ENCODE peak calls at places on chromosomes 6 and 20, in seven cellular contexts. A, P, D, S, R, Z and I are unnamed samples.

GRCh38 chr6:149363154-149363553 is 36.9 kb upstream of the SUMO4 start:
- DNase-seq in A (no peak), R (no peak), S (no peak), D (no peak), Z (no peak), P (no peak), I (no peak)

GRCh38 chr6:168526841-168527281 is 85.9 kb downstream of the SMOC2 start:
- DNase-seq in R (no peak), Z (no peak), D (peak; percentile 78), P (peak; percentile 74), A (no peak), S (peak; percentile 29), I (peak; percentile 78)

GRCh38 chr6:36769676-36770499 is 69.4 kb downstream of the CPNE5 start:
- DNase-seq in P (peak; percentile 34), R (no peak), D (no peak), S (no peak), A (peak; percentile 87), Z (no peak), I (no peak)

GRCh38 chr6:34465551-34466241 is at the start of gene PACSIN1:
- DNase-seq in S (peak; percentile 17), R (peak; percentile 77), Z (no peak), D (no peak), P (peak; percentile 50), A (peak; percentile 78), I (no peak)

GRCh38 chr6:161085246-161085645 is 93.7 kb downstream of the MAP3K4 start:
- DNase-seq in S (no peak), Z (no peak), A (no peak), P (no peak), D (no peak), R (no peak), I (no peak)

GRCh38 chr6:169809386-169809785 is 58.0 kb downstream of the ERMARD start:
- DNase-seq in S (no peak), P (no peak), D (no peak), A (no peak), R (no peak), Z (no peak), I (no peak)

GRCh38 chr20:50820515-50821256 is 25.8 kb downstream of the BCAS4 start:
- DNase-seq in P (no peak), A (no peak), S (no peak), R (no peak), D (no peak), Z (no peak), I (no peak)

GRCh38 chr6:22470454-22471368 is 98.7 kb upstream of the HDGFL1 start:
- DNase-seq in R (peak; percentile 55), D (no peak), P (peak; percentile 80), S (peak; percentile 46), Z (no peak), A (no peak), I (peak; percentile 57)

GRCh38 chr6:134589512-134589911 is 271.6 kb upstream of the SGK1 start:
- DNase-seq in S (no peak), A (no peak), D (no peak), Z (no peak), P (no peak), R (no peak), I (no peak)

GRCh38 chr6:12012231-12012565 is at the start of gene HIVEP1:
- DNase-seq in A (peak; percentile 92), P (peak; percentile 31), R (peak; percentile 67), Z (peak; percentile 75), S (no peak), D (peak; percentile 71), I (no peak)

GRCh38 chr6:122665929-122666328 is 55.7 kb downstream of the PKIB start:
- DNase-seq in R (no peak), Z (no peak), A (no peak), D (no peak), S (no peak), P (no peak), I (no peak)

GRCh38 chr6:143675946-143676345 is 1.8 kb upstream of the PHACTR2 start:
- DNase-seq in R (no peak), S (no peak), P (no peak), A (no peak), Z (no peak), D (no peak), I (no peak)

GRCh38 chr20:11807070-11807741 is 110.5 kb upstream of the BTBD3 start:
- DNase-seq in P (no peak), R (no peak), Z (no peak), S (no peak), D (no peak), A (no peak), I (no peak)

GRCh38 chr6:37777272-37777736 is 42.2 kb upstream of the ZFAND3 start:
- DNase-seq in S (no peak), Z (no peak), D (no peak), R (no peak), A (no peak), P (no peak), I (no peak)

GRCh38 chr6:157201083-157201482 is 122.2 kb downstream of the TMEM242 start:
- DNase-seq in R (no peak), A (no peak), P (no peak), Z (no peak), D (no peak), S (no peak), I (no peak)

GRCh38 chr6:157200117-157200516 is 123.2 kb downstream of the TMEM242 start:
- DNase-seq in D (no peak), Z (no peak), P (no peak), R (no peak), S (no peak), A (no peak), I (no peak)

GRCh38 chr6:157196391-157196790 is 126.9 kb downstream of the TMEM242 start:
- DNase-seq in D (no peak), P (no peak), S (no peak), A (no peak), Z (no peak), R (no peak), I (no peak)

GRCh38 chr6:157200611-157201010 is 122.7 kb downstream of the TMEM242 start:
- DNase-seq in Z (no peak), S (no peak), P (no peak), D (no peak), A (peak; percentile 72), R (no peak), I (no peak)

DNA sequence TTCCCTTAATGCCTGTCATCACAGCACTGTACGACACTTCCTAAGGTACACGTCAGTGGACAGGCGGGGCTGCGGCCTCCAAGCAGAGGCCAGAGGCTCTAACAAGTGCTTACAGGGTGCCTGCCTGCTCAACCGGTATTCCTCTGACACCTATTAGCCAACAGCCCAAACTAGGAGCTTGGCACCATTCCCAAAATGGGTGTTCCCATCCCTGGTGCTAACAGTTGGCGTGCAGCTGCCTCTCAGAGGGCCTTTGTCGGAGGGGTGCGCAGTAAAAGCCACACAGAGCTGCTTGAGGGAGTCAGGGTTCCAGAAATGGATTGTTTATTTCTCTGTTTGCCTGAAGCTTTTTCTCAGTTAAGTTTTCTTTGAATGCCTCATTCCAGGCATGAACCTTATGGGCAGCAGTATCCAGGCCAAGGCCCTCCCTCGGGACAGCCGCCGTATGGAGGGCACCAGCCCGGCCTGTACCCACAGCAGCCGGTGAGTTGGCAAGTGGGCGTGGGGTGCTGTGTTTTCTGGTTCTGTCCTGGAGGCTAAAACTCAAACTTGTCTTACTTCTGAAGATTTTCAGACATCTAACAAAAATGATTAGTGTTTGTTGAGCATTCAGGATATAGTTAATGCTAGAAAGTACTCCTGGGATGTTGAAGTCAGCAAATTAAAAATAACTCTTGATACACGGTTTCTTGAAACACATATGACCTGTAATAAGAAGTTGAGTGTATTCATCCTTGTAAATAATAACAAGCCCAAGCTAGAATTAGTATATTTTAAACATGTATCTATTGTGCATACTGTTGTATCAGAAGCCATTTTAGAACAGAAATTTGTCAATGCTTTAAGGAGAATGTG is 124.7 kb downstream of the TMEM242 start:
- DNase-seq in S (peak; percentile 88), Z (peak; percentile 84), R (peak; percentile 39), P (peak; percentile 94), A (no peak), D (peak; percentile 82), I (peak; percentile 91)
- TF ChIP-seq POLR2AphosphoS5 in S (peak; percentile 46), Z (peak; percentile 22), R (no peak), P (peak; percentile 57), A (no peak), D (no peak), I (peak; percentile 75)

GRCh38 chr20:48926816-48927215 is 5.3 kb downstream of the ARFGEF2 start:
- DNase-seq in D (no peak), A (no peak), Z (no peak), P (no peak), S (no peak), R (no peak), I (no peak)

GRCh38 chr20:48931527-48932374 is 10.2 kb downstream of the ARFGEF2 start:
- DNase-seq in R (no peak), S (no peak), A (no peak), Z (no peak), D (no peak), P (no peak), I (no peak)

GRCh38 chr20:48930878-48931277 is 9.4 kb downstream of the ARFGEF2 start:
- DNase-seq in A (no peak), Z (no peak), R (no peak), D (no peak), S (no peak), P (no peak), I (no peak)

GRCh38 chr20:48930035-48930434 is 8.5 kb downstream of the ARFGEF2 start:
- DNase-seq in S (no peak), A (no peak), R (no peak), P (no peak), Z (no peak), D (no peak), I (no peak)

DNA sequence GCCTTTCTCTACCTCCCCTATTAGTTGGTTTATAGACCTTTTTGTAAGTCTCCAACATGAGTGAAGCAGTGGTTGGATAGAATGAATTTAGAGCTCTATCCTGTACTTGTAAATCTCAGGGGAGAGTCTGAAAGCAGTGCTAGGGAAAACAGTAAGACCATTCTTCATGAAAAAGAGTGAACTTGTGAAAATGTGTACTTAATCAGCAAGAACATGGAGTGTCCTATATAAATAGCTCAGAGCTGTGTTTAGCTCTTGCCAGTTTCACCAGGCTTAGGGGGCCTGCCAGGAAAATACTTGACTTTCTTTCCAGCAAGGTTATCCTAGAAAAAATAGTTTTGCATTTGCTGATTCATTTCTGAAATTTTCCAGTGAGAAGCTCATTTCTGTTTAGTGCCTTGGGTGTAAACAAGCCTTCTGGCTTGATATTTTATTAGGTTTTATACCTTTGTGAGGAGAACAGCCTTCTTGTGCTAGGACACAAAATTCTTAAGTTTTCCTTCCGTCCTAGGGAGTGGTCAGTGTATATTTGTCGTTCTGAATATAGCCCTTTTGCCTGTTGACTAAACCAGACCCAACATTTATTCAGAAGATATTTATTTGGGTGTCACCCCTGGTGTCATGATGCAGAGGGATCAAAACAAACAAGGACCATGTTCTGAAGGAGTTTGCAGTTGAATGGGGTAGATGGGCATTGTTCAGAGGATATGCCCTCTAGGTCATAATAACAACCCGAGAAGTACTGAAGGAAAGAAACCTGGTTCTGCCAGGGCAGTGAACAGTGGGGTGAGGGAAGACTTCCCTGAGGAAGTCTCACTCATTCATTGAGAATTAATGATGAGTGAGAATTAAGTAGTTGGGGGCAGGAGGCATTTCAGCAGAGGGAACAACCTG is 7.6 kb downstream of the ARFGEF2 start:
- DNase-seq in P (no peak), A (no peak), R (no peak), Z (no peak), S (no peak), D (no peak), I (no peak)
- H3K4me1 ChIP-seq in P (peaks cover 41% of the 10 kb centered on the region), A (peaks cover 30% of the 10 kb centered on the region), R (peaks cover 8% of the 10 kb centered on the region), Z (peaks cover 60% of the 10 kb centered on the region), S (peaks cover 66% of the 10 kb centered on the region), D (peaks cover 47% of the 10 kb centered on the region), I (no peaks in the 10 kb centered on the region)

GRCh38 chr6:16136086-16136485 is 7.2 kb downstream of the MYLIP start:
- DNase-seq in A (no peak), D (no peak), S (no peak), P (no peak), R (no peak), Z (no peak), I (no peak)
- TF ChIP-seq POLR2AphosphoS5 in A (no peak), D (no peak), S (no peak), P (no peak), R (no peak), Z (no peak), I (no peak)

GRCh38 chr20:38165089-38165965 is at the start of gene TGM2:
- DNase-seq in D (peak; percentile 89), A (peak; percentile 94), R (peak; percentile 92), P (peak; percentile 87), Z (no peak), S (peak; percentile 85), I (no peak)
- H3K4me1 ChIP-seq in D (peaks cover 61% of the 10 kb centered on the region), A (peaks cover 14% of the 10 kb centered on the region), R (peaks cover 36% of the 10 kb centered on the region), P (peaks cover 29% of the 10 kb centered on the region), Z (peaks cover 12% of the 10 kb centered on the region), S (peaks cover 10% of the 10 kb centered on the region), I (no peaks in the 10 kb centered on the region)